ENCODE peak calls at places on chromosome 20, in six cellular contexts. U, I, X, D, V and G are unnamed samples.

GRCh38 chr20:24823989-24824693 is 124.9 kb upstream of the CST7 start:
- DNase-seq in X (peak; percentile 46), I (peak; percentile 50), V (no peak), U (no peak), D (no peak), G (no peak)

GRCh38 chr20:6920991-6921613 is 153.6 kb downstream of the BMP2 start:
- DNase-seq in U (peak; percentile 18), X (no peak), I (no peak), D (no peak), V (no peak), G (no peak)

GRCh38 chr20:31607640-31608255 is 2.7 kb downstream of the ID1 start:
- DNase-seq in D (no peak), I (no peak), V (no peak), U (no peak), X (no peak), G (no peak)

GRCh38 chr20:25000268-25000801 is 7.8 kb upstream of the APMAP start:
- DNase-seq in U (peak; percentile 90), V (peak; percentile 73), X (peak; percentile 24), I (peak; percentile 82), D (no peak), G (peak; percentile 74)

GRCh38 chr20:20831794-20832193 is 119.3 kb upstream of the RALGAPA2 start:
- DNase-seq in V (no peak), D (no peak), I (no peak), X (no peak), U (no peak), G (no peak)

GRCh38 chr20:24522452-24523330 is 53.3 kb downstream of the SYNDIG1 start:
- DNase-seq in I (no peak), U (no peak), V (no peak), D (no peak), X (no peak), G (no peak)

GRCh38 chr20:49290608-49291191 is 12.8 kb upstream of the ZNFX1 start:
- DNase-seq in X (no peak), V (no peak), D (no peak), U (no peak), I (no peak), G (no peak)

GRCh38 chr20:44969320-44969879 is 3.1 kb downstream of the STK4 start:
- DNase-seq in D (no peak), U (no peak), V (no peak), X (no peak), I (no peak), G (no peak)

GRCh38 chr20:34435589-34435988 is 72.5 kb downstream of the ITCH start:
- DNase-seq in X (no peak), I (no peak), D (no peak), U (no peak), V (no peak), G (no peak)

GRCh38 chr20:25295386-25296093 is 47.7 kb downstream of the PYGB start:
- DNase-seq in U (peak; percentile 61), V (peak; percentile 74), I (no peak), X (no peak), D (no peak), G (peak; percentile 88)

GRCh38 chr20:21373436-21373835 is 23.9 kb downstream of the NKX2-4 start:
- DNase-seq in U (no peak), V (no peak), I (no peak), X (no peak), D (no peak), G (no peak)

GRCh38 chr20:46129955-46130481 is 11.9 kb downstream of the CD40 start:
- DNase-seq in X (peak; percentile 40), I (no peak), V (no peak), D (no peak), U (no peak), G (no peak)

GRCh38 chr20:11261533-11262000 is 587.8 kb upstream of the JAG1 start:
- DNase-seq in I (no peak), D (no peak), U (no peak), V (no peak), X (no peak), G (no peak)

GRCh38 chr20:34111057-34111711 is 859 bp downstream of the EIF2S2 start:
- DNase-seq in D (no peak), U (no peak), V (no peak), X (peak; percentile 86), I (no peak), G (no peak)

GRCh38 chr20:18276821-18277220 is 11.5 kb upstream of the ZNF133 start:
- DNase-seq in I (peak; percentile 86), V (peak; percentile 40), U (peak; percentile 62), X (no peak), D (peak; percentile 21), G (no peak)

GRCh38 chr20:51811514-51811913 is 9.2 kb upstream of the SALL4 start:
- DNase-seq in V (no peak), I (no peak), U (no peak), X (no peak), D (no peak), G (no peak)

GRCh38 chr20:56924316-56924975 is 295.3 kb downstream of the TFAP2C start:
- DNase-seq in U (no peak), I (no peak), D (no peak), V (no peak), X (no peak), G (no peak)

GRCh38 chr20:23659989-23660837 is 22.5 kb upstream of the CST3 start:
- DNase-seq in D (no peak), V (peak; percentile 47), I (no peak), X (no peak), U (no peak), G (peak; percentile 61)

GRCh38 chr20:43833511-43834395 is 80.9 kb upstream of the TOX2 start:
- DNase-seq in X (no peak), I (no peak), D (no peak), U (no peak), V (no peak), G (no peak)

DNA sequence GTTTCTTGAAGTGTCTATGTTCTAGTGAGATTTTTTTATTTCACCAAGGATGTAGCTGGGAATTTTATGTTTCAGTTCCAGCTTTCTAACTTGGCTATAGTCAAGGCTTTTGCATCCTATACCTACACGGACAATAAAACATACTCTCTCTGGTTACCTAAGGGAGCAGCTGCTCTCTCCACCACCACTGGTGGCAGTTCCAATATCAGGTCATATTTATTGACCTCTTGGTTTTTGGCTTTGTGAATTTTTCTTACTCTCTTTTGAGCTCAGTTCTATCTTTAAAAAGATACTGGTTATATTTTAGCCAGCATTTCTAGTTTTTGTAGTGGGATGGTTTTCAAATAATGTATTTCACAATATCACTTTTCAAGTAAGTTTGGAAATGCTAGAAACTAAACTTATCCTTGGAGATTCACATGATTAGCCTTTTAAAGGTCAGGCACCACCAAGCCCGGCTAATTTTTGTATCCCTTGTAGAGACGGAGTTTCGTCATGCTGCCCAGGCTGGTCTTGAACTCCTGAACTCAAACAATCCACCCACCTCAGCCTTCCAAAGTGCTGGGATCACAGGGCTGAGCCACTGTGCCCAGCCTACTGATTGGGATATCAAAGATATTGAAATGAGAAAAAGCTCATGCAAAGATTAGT is 34.7 kb upstream of the HAO1 start:
- DNase-seq in X (no peak), D (no peak), U (no peak), I (no peak), V (no peak), G (no peak)
- H3K27me3 ChIP-seq in X (no peaks in the 10 kb centered on the region), D (no peaks in the 10 kb centered on the region), U (no peaks in the 10 kb centered on the region), I (no peaks in the 10 kb centered on the region), V (no peaks in the 10 kb centered on the region), G (no peaks in the 10 kb centered on the region)

DNA sequence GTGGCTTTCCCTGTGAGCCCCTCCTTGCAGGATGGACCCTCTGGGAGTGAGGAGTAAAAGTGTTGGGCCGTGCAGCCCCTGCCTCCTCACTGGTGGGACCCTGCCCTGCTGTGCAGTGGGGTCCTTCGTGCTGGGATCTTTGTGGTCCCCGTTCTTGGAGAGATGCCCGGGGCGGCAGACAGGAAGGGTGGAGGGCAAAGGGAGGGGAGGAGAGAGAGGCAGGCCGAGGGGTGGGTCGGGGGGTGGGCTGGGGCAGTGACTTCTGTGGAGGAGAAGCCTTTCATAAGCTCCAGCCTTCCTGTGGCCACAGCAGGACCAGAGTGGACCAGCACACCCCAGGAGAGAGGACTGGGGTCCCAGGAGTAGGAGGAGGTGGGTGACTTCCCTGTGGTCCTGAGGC is at the start of gene COL20A1:
- DNase-seq in X (no peak), U (no peak), V (no peak), D (no peak), I (no peak), G (no peak)
- TF ChIP-seq POLR2A in X (no peak), U (no peak), V (no peak), D (no peak), I (no peak), G (no peak)

DNA sequence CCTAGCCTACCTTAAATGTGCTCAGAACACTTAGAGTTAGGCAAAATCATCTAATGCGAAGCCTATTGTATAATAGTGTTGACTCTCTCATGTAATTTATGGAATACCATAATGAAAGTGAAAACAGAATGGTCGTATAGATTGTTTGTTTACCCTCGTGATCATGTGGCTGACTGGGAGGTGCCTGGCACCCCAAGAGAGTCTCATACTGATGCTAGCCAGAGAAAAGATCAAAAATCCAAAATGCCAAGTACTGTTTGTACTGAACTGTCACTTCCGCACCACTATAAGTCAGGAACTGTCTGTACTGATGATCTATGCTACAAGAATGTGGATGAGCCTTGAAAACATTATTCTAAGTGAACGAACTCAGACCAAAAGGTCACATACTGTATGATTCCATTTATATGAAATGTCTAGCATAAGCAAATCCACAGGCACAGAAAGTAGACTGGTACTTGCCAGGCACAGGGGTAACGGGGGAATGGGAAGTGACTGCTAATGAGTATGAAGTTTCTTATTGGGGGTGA is 22.4 kb downstream of the ZMYND8 start:
- DNase-seq in X (no peak), U (no peak), V (no peak), I (no peak), D (no peak), G (peak; percentile 66)
- H3K4me3 ChIP-seq in X (no peak overlapping the region), U (no peak overlapping the region), V (peak overlapping the region; percentile 15), I (peak overlapping the region; percentile 34), D (no peak overlapping the region), G (peak overlapping the region; percentile 32)

GRCh38 chr20:59222239-59222981 is 58.8 kb downstream of the ZNF831 start:
- DNase-seq in I (no peak), V (peak; percentile 82), X (peak; percentile 95), D (peak; percentile 75), U (peak; percentile 60), G (peak; percentile 47)
- H3K27me3 ChIP-seq in I (peaks cover 21% of the 10 kb centered on the region), V (peaks cover 19% of the 10 kb centered on the region), X (peaks cover 7% of the 10 kb centered on the region), D (no peaks in the 10 kb centered on the region), U (peaks cover 20% of the 10 kb centered on the region), G (peaks cover 6% of the 10 kb centered on the region)

GRCh38 chr20:33033381-33033780 is 1.9 kb downstream of the BPIFB6 start:
- DNase-seq in I (no peak), U (no peak), X (no peak), D (no peak), V (no peak), G (no peak)

GRCh38 chr20:33034115-33034514 is 2.7 kb downstream of the BPIFB6 start:
- DNase-seq in I (no peak), V (no peak), X (no peak), U (no peak), D (no peak), G (no peak)

GRCh38 chr20:33038243-33038642 is 6.8 kb downstream of the BPIFB6 start:
- DNase-seq in I (no peak), X (no peak), V (no peak), U (no peak), D (no peak), G (no peak)

GRCh38 chr20:33034901-33035492 is 3.5 kb downstream of the BPIFB6 start:
- DNase-seq in V (no peak), X (no peak), D (no peak), I (no peak), U (no peak), G (no peak)

DNA sequence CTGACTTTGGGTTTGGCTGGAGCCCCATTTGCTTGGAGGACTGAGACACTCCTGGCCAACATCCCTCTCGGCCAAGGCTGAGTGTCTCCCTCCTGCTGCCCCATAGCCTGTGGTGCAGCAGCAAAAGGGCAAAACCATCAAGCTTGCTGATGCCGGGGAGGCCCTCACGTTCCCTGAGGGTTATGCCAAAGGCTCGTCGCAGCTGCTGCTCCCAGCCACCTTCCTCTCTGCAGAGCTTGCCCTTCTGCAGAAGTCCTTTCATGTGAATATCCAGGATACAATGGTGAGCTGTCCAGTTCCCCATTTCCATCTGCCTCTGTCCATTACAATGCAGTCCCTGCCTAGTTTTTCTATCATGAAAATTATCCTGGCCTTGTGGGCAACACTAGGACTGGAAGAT is 6.0 kb downstream of the BPIFB6 start:
- DNase-seq in D (no peak), X (no peak), V (no peak), U (no peak), I (no peak), G (no peak)
- TF ChIP-seq POLR2A in D (no peak), X (no peak), V (no peak), U (no peak), I (no peak), G (no peak)